ENCODE peak calls at places on chromosomes 1 and 21, in seven cellular contexts. One of them, this sample, is unnamed.

GRCh38 chr1:188241629-188242028 is 1412.9 kb downstream of the PLA2G4A start:
- DNase-seq in MM.1S: no peak
- DNase-seq in mesendoderm: no peak
- DNase-seq in activated T-cell treated with anti-CD3 and anti-CD28 coated beads for 1 hour: no peak
- DNase-seq in Panc1: no peak
- DNase-seq in central memory CD4-positive, alpha-beta T cell: no peak
- DNase-seq in CD4-positive, alpha-beta T cell: no peak
- DNase-seq in this sample: no peak

GRCh38 chr1:218948446-218948845 is 225.2 kb upstream of the LYPLAL1 start:
- DNase-seq in MM.1S: no peak
- DNase-seq in mesendoderm: no peak
- DNase-seq in activated T-cell treated with anti-CD3 and anti-CD28 coated beads for 1 hour: no peak
- DNase-seq in Panc1: no peak
- DNase-seq in central memory CD4-positive, alpha-beta T cell: no peak
- DNase-seq in CD4-positive, alpha-beta T cell: no peak
- DNase-seq in this sample: no peak

GRCh38 chr1:207938016-207938415 is 27.1 kb upstream of the CD34 start:
- DNase-seq in MM.1S: no peak
- DNase-seq in mesendoderm: no peak
- DNase-seq in activated T-cell treated with anti-CD3 and anti-CD28 coated beads for 1 hour: no peak
- DNase-seq in Panc1: peak; percentile 85
- DNase-seq in central memory CD4-positive, alpha-beta T cell: no peak
- DNase-seq in CD4-positive, alpha-beta T cell: no peak
- DNase-seq in this sample: no peak

GRCh38 chr1:203325004-203325417 is 19.7 kb downstream of the BTG2 start:
- DNase-seq in MM.1S: peak; percentile 96
- DNase-seq in mesendoderm: peak; percentile 19
- DNase-seq in activated T-cell treated with anti-CD3 and anti-CD28 coated beads for 1 hour: no peak
- DNase-seq in Panc1: no peak
- DNase-seq in central memory CD4-positive, alpha-beta T cell: peak; percentile 63
- DNase-seq in CD4-positive, alpha-beta T cell: no peak
- DNase-seq in this sample: no peak

GRCh38 chr1:8631163-8631562 is 186.3 kb downstream of the RERE start:
- DNase-seq in MM.1S: no peak
- DNase-seq in mesendoderm: no peak
- DNase-seq in activated T-cell treated with anti-CD3 and anti-CD28 coated beads for 1 hour: no peak
- DNase-seq in Panc1: no peak
- DNase-seq in central memory CD4-positive, alpha-beta T cell: no peak
- DNase-seq in CD4-positive, alpha-beta T cell: no peak
- DNase-seq in this sample: no peak

GRCh38 chr21:43908167-43908566 is 43.1 kb downstream of the AGPAT3 start:
- DNase-seq in MM.1S: no peak
- DNase-seq in mesendoderm: no peak
- DNase-seq in activated T-cell treated with anti-CD3 and anti-CD28 coated beads for 1 hour: no peak
- DNase-seq in Panc1: no peak
- DNase-seq in central memory CD4-positive, alpha-beta T cell: no peak
- DNase-seq in CD4-positive, alpha-beta T cell: no peak
- DNase-seq in this sample: no peak

GRCh38 chr1:218350022-218350525 is 4.9 kb downstream of the TGFB2 start:
- DNase-seq in MM.1S: no peak
- DNase-seq in mesendoderm: no peak
- DNase-seq in activated T-cell treated with anti-CD3 and anti-CD28 coated beads for 1 hour: no peak
- DNase-seq in Panc1: no peak
- DNase-seq in central memory CD4-positive, alpha-beta T cell: no peak
- DNase-seq in CD4-positive, alpha-beta T cell: no peak
- DNase-seq in this sample: no peak

GRCh38 chr21:33026878-33027400 is 1.2 kb downstream of the OLIG2 start:
- DNase-seq in MM.1S: no peak
- DNase-seq in mesendoderm: no peak
- DNase-seq in activated T-cell treated with anti-CD3 and anti-CD28 coated beads for 1 hour: no peak
- DNase-seq in Panc1: no peak
- DNase-seq in central memory CD4-positive, alpha-beta T cell: no peak
- DNase-seq in CD4-positive, alpha-beta T cell: no peak
- DNase-seq in this sample: no peak

GRCh38 chr1:111944121-111944785 is 45.2 kb downstream of the KCND3 start:
- DNase-seq in MM.1S: no peak
- DNase-seq in mesendoderm: no peak
- DNase-seq in activated T-cell treated with anti-CD3 and anti-CD28 coated beads for 1 hour: no peak
- DNase-seq in Panc1: no peak
- DNase-seq in central memory CD4-positive, alpha-beta T cell: no peak
- DNase-seq in CD4-positive, alpha-beta T cell: no peak
- DNase-seq in this sample: no peak

GRCh38 chr1:171061425-171062143 is 29.1 kb upstream of the FMO3 start:
- DNase-seq in MM.1S: no peak
- DNase-seq in mesendoderm: no peak
- DNase-seq in activated T-cell treated with anti-CD3 and anti-CD28 coated beads for 1 hour: no peak
- DNase-seq in Panc1: no peak
- DNase-seq in central memory CD4-positive, alpha-beta T cell: no peak
- DNase-seq in CD4-positive, alpha-beta T cell: no peak
- DNase-seq in this sample: no peak

GRCh38 chr1:101613549-101613948 is 376.7 kb downstream of the S1PR1 start:
- DNase-seq in MM.1S: no peak
- DNase-seq in mesendoderm: no peak
- DNase-seq in activated T-cell treated with anti-CD3 and anti-CD28 coated beads for 1 hour: no peak
- DNase-seq in Panc1: no peak
- DNase-seq in central memory CD4-positive, alpha-beta T cell: no peak
- DNase-seq in CD4-positive, alpha-beta T cell: no peak
- DNase-seq in this sample: no peak

GRCh38 chr21:36704281-36704957 is 5.5 kb downstream of the SIM2 start:
- DNase-seq in MM.1S: no peak
- DNase-seq in mesendoderm: no peak
- DNase-seq in activated T-cell treated with anti-CD3 and anti-CD28 coated beads for 1 hour: no peak
- DNase-seq in Panc1: no peak
- DNase-seq in central memory CD4-positive, alpha-beta T cell: no peak
- DNase-seq in CD4-positive, alpha-beta T cell: no peak
- DNase-seq in this sample: no peak

GRCh38 chr1:204628868-204629267 is 56.7 kb downstream of the LRRN2 start:
- DNase-seq in MM.1S: no peak
- DNase-seq in mesendoderm: no peak
- DNase-seq in activated T-cell treated with anti-CD3 and anti-CD28 coated beads for 1 hour: no peak
- DNase-seq in Panc1: no peak
- DNase-seq in central memory CD4-positive, alpha-beta T cell: no peak
- DNase-seq in CD4-positive, alpha-beta T cell: no peak
- DNase-seq in this sample: no peak

GRCh38 chr1:24771574-24771973 is 26.3 kb downstream of the CLIC4 start:
- DNase-seq in MM.1S: no peak
- DNase-seq in mesendoderm: no peak
- DNase-seq in activated T-cell treated with anti-CD3 and anti-CD28 coated beads for 1 hour: no peak
- DNase-seq in Panc1: no peak
- DNase-seq in central memory CD4-positive, alpha-beta T cell: no peak
- DNase-seq in CD4-positive, alpha-beta T cell: no peak
- DNase-seq in this sample: no peak